ENCODE peak calls at places on chromosomes 6 and 20, in five cellular contexts. One of them, this sample, is unnamed.

GRCh38 chr6:5125152-5126006 is 40.2 kb downstream of the PPP1R3G start:
- DNase-seq in IMR-90: peak
- DNase-seq in left ventricle myocardium inferior: no peak
- DNase-seq in stimulated activated CD4-positive, alpha-beta T cell treated with anti-CD3 and anti-CD28 coated beads, Interleukin-1b, Interleukin-23, amount 100 ng/mL, for 4 hours: no peak
- DNase-seq in NCI-H345: no peak
- DNase-seq in this sample: no peak

GRCh38 chr6:126258150-126258549 is 81.8 kb upstream of the CENPW start:
- DNase-seq in NCI-H345: no peak
- DNase-seq in left ventricle myocardium inferior: no peak
- DNase-seq in IMR-90: no peak
- DNase-seq in stimulated activated CD4-positive, alpha-beta T cell treated with anti-CD3 and anti-CD28 coated beads, Interleukin-1b, Interleukin-23, amount 100 ng/mL, for 4 hours: no peak
- DNase-seq in this sample: peak

GRCh38 chr6:77292564-77293546 is 170.4 kb downstream of the HTR1B start:
- DNase-seq in left ventricle myocardium inferior: no peak
- DNase-seq in stimulated activated CD4-positive, alpha-beta T cell treated with anti-CD3 and anti-CD28 coated beads, Interleukin-1b, Interleukin-23, amount 100 ng/mL, for 4 hours: no peak
- DNase-seq in NCI-H345: no peak
- DNase-seq in IMR-90: peak
- DNase-seq in this sample: no peak

GRCh38 chr6:9977451-9977850 is 437.4 kb downstream of the TFAP2A start:
- DNase-seq in IMR-90: no peak
- DNase-seq in NCI-H345: no peak
- DNase-seq in left ventricle myocardium inferior: no peak
- DNase-seq in stimulated activated CD4-positive, alpha-beta T cell treated with anti-CD3 and anti-CD28 coated beads, Interleukin-1b, Interleukin-23, amount 100 ng/mL, for 4 hours: no peak
- DNase-seq in this sample: no peak

GRCh38 chr6:132041706-132042105 is 90.5 kb upstream of the CCN2 start:
- DNase-seq in stimulated activated CD4-positive, alpha-beta T cell treated with anti-CD3 and anti-CD28 coated beads, Interleukin-1b, Interleukin-23, amount 100 ng/mL, for 4 hours: no peak
- DNase-seq in NCI-H345: no peak
- DNase-seq in left ventricle myocardium inferior: no peak
- DNase-seq in IMR-90: peak
- DNase-seq in this sample: no peak

GRCh38 chr6:25085761-25086160 is 150.0 kb upstream of the RIPOR2 start:
- DNase-seq in stimulated activated CD4-positive, alpha-beta T cell treated with anti-CD3 and anti-CD28 coated beads, Interleukin-1b, Interleukin-23, amount 100 ng/mL, for 4 hours: no peak
- DNase-seq in IMR-90: no peak
- DNase-seq in left ventricle myocardium inferior: no peak
- DNase-seq in NCI-H345: no peak
- DNase-seq in this sample: no peak

GRCh38 chr6:52904562-52905279 is 4.8 kb downstream of the GSTA3 start:
- DNase-seq in IMR-90: no peak
- DNase-seq in left ventricle myocardium inferior: no peak
- DNase-seq in NCI-H345: no peak
- DNase-seq in stimulated activated CD4-positive, alpha-beta T cell treated with anti-CD3 and anti-CD28 coated beads, Interleukin-1b, Interleukin-23, amount 100 ng/mL, for 4 hours: no peak
- DNase-seq in this sample: no peak

GRCh38 chr20:57264908-57265648 is 1.4 kb downstream of the BMP7 start:
- DNase-seq in NCI-H345: no peak
- DNase-seq in left ventricle myocardium inferior: no peak
- DNase-seq in IMR-90: no peak
- DNase-seq in stimulated activated CD4-positive, alpha-beta T cell treated with anti-CD3 and anti-CD28 coated beads, Interleukin-1b, Interleukin-23, amount 100 ng/mL, for 4 hours: no peak
- DNase-seq in this sample: no peak

GRCh38 chr6:134117409-134117808 is 65.0 kb upstream of the SLC2A12 start:
- DNase-seq in stimulated activated CD4-positive, alpha-beta T cell treated with anti-CD3 and anti-CD28 coated beads, Interleukin-1b, Interleukin-23, amount 100 ng/mL, for 4 hours: no peak
- DNase-seq in NCI-H345: peak
- DNase-seq in left ventricle myocardium inferior: no peak
- DNase-seq in IMR-90: peak
- DNase-seq in this sample: no peak

GRCh38 chr6:121932071-121933009 is 467.1 kb upstream of the HSF2 start:
- DNase-seq in NCI-H345: no peak
- DNase-seq in left ventricle myocardium inferior: peak
- DNase-seq in stimulated activated CD4-positive, alpha-beta T cell treated with anti-CD3 and anti-CD28 coated beads, Interleukin-1b, Interleukin-23, amount 100 ng/mL, for 4 hours: no peak
- DNase-seq in IMR-90: peak
- DNase-seq in this sample: peak

GRCh38 chr6:45155341-45155894 is 172.7 kb upstream of the RUNX2 start:
- DNase-seq in NCI-H345: no peak
- DNase-seq in IMR-90: no peak
- DNase-seq in left ventricle myocardium inferior: no peak
- DNase-seq in stimulated activated CD4-positive, alpha-beta T cell treated with anti-CD3 and anti-CD28 coated beads, Interleukin-1b, Interleukin-23, amount 100 ng/mL, for 4 hours: no peak
- DNase-seq in this sample: no peak